ENCODE peak calls at places on chromosomes 11 and 22, in four cellular contexts. F, R, G and X are unnamed samples.

GRCh38 chr11:122038543-122038942 is 77.5 kb downstream of the BLID start:
- DNase-seq in F (no peak), R (no peak), G (peak), X (no peak)

GRCh38 chr11:114909866-114910265 is 231.5 kb downstream of the NXPE2 start:
- DNase-seq in F (no peak), R (no peak), G (no peak), X (no peak)

GRCh38 chr22:33975841-33976240 is 55.6 kb upstream of the LARGE1 start:
- DNase-seq in F (no peak), R (no peak), G (no peak), X (no peak)

GRCh38 chr11:6757373-6757967 is 14.3 kb downstream of the OR2AG2 start:
- DNase-seq in F (peak), R (peak), G (peak), X (peak)

GRCh38 chr22:19412478-19412877 is 19.1 kb downstream of the HIRA start:
- DNase-seq in F (no peak), R (no peak), G (no peak), X (no peak)

GRCh38 chr11:113667801-113668200 is 38.3 kb downstream of the TMPRSS5 start:
- DNase-seq in F (no peak), R (no peak), G (no peak), X (no peak)

GRCh38 chr11:8838248-8838647 is 72.7 kb upstream of the AKIP1 start:
- DNase-seq in F (no peak), R (no peak), G (peak), X (no peak)

GRCh38 chr11:9802291-9802861 is 138.5 kb downstream of the SWAP70 start:
- DNase-seq in F (no peak), R (peak), G (peak), X (no peak)

GRCh38 chr11:129960216-129961214 is 42.1 kb downstream of the PRDM10 start:
- DNase-seq in F (no peak), R (peak), G (peak), X (no peak)

GRCh38 chr11:132817387-132817786 is 714.9 kb downstream of the OPCML start:
- DNase-seq in F (no peak), R (no peak), G (no peak), X (no peak)

DNA sequence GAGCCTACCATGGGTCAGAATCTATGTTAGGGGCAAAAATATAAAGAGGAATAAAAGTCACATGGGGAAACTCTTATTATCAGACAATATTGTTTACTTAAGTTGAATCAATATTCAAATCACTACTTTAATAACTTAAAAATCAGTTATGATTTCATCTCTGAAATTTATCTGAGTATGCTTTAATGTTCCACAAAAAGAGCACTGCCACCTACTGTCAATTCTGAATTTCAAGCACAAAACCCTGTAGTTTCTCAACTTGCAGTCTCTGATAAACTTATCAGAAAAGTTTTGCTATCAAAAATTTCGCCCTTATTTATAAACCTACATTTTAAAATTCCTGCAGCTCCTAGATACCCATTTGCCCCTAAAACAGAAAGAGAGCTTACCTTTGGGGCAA is 47.3 kb downstream of the RDX start:
- DNase-seq in F (no peak), R (no peak), G (peak), X (no peak)
- TF ChIP-seq CTCF in F (no peak), R (peak), G (peak), X (no peak)

GRCh38 chr11:93622043-93622442 is 39.4 kb upstream of the CEP295 start:
- DNase-seq in F (no peak), R (no peak), G (peak), X (no peak)
- TF ChIP-seq CTCF in F (peak), R (peak), G (peak), X (no peak)

GRCh38 chr11:116375221-116375620 is 397.6 kb downstream of the BUD13 start:
- DNase-seq in F (no peak), R (no peak), G (no peak), X (no peak)
- TF ChIP-seq CTCF in F (no peak), R (peak), G (no peak), X (no peak)

GRCh38 chr11:125720781-125721180 is 25.3 kb upstream of the PATE1 start:
- DNase-seq in F (no peak), R (no peak), G (no peak), X (no peak)

GRCh38 chr11:125728969-125729368 is 17.1 kb upstream of the PATE1 start:
- DNase-seq in F (no peak), R (no peak), G (no peak), X (no peak)

GRCh38 chr11:125724125-125724524 is 22.0 kb upstream of the PATE1 start:
- DNase-seq in F (no peak), R (no peak), G (peak), X (no peak)
- TF ChIP-seq CTCF in F (no peak), R (peak), G (peak), X (no peak)

GRCh38 chr11:3738723-3739122 is 58.6 kb downstream of the NUP98 start:
- DNase-seq in F (no peak), R (no peak), G (no peak), X (no peak)
- TF ChIP-seq CTCF in F (no peak), R (no peak), G (no peak), X (no peak)

GRCh38 chr11:69013009-69013951 is at the start of gene MRGPRF:
- DNase-seq in F (peak), R (peak), G (peak), X (peak)
- TF ChIP-seq CTCF in F (peak), R (peak), G (peak), X (no peak)